ENCODE peak calls at places on chromosomes 1 and 21, in six cellular contexts. One of them, this sample, is unnamed.

GRCh38 chr1:87806377-87807094 is 477.9 kb downstream of the LMO4 start:
- DNase-seq in IMR-90: no peak
- DNase-seq in tibial artery: no peak
- DNase-seq in esophagus squamous epithelium: no peak
- DNase-seq in transverse colon: no peak
- DNase-seq in fibroblast of lung: no peak
- DNase-seq in this sample: no peak

GRCh38 chr21:45517249-45518065 is 24.8 kb downstream of the SLC19A1 start:
- DNase-seq in IMR-90: no peak
- DNase-seq in tibial artery: peak
- DNase-seq in esophagus squamous epithelium: no peak
- DNase-seq in transverse colon: no peak
- DNase-seq in fibroblast of lung: no peak
- DNase-seq in this sample: peak

GRCh38 chr1:94596260-94596659 is 54.7 kb upstream of the F3 start:
- DNase-seq in IMR-90: no peak
- DNase-seq in tibial artery: no peak
- DNase-seq in esophagus squamous epithelium: no peak
- DNase-seq in transverse colon: no peak
- DNase-seq in fibroblast of lung: no peak
- DNase-seq in this sample: no peak

GRCh38 chr1:210441028-210441427 is 112.3 kb downstream of the HHAT start:
- DNase-seq in IMR-90: no peak
- DNase-seq in tibial artery: no peak
- DNase-seq in esophagus squamous epithelium: no peak
- DNase-seq in transverse colon: no peak
- DNase-seq in fibroblast of lung: no peak
- DNase-seq in this sample: no peak

GRCh38 chr1:243977104-243977503 is 74.0 kb upstream of the ZBTB18 start:
- DNase-seq in IMR-90: no peak
- DNase-seq in tibial artery: no peak
- DNase-seq in esophagus squamous epithelium: no peak
- DNase-seq in transverse colon: no peak
- DNase-seq in fibroblast of lung: peak
- DNase-seq in this sample: peak

GRCh38 chr1:231039161-231040018 is 664 bp downstream of the FAM89A start:
- DNase-seq in IMR-90: peak
- DNase-seq in tibial artery: no peak
- DNase-seq in esophagus squamous epithelium: no peak
- DNase-seq in transverse colon: peak
- DNase-seq in fibroblast of lung: peak
- DNase-seq in this sample: peak

GRCh38 chr1:91647061-91647460 is 146.4 kb downstream of the CDC7 start:
- DNase-seq in IMR-90: no peak
- DNase-seq in tibial artery: no peak
- DNase-seq in esophagus squamous epithelium: no peak
- DNase-seq in transverse colon: no peak
- DNase-seq in fibroblast of lung: no peak
- DNase-seq in this sample: no peak

GRCh38 chr1:191685669-191686068 is 472.6 kb upstream of the RGS18 start:
- DNase-seq in IMR-90: no peak
- DNase-seq in tibial artery: no peak
- DNase-seq in esophagus squamous epithelium: no peak
- DNase-seq in transverse colon: no peak
- DNase-seq in fibroblast of lung: no peak
- DNase-seq in this sample: no peak

GRCh38 chr1:119587328-119587727 is 60.7 kb downstream of the ZNF697 start:
- DNase-seq in IMR-90: no peak
- DNase-seq in tibial artery: no peak
- DNase-seq in esophagus squamous epithelium: no peak
- DNase-seq in transverse colon: no peak
- DNase-seq in fibroblast of lung: peak
- DNase-seq in this sample: peak

GRCh38 chr1:4058122-4058521 is 158.1 kb upstream of the C1orf174 start:
- DNase-seq in IMR-90: no peak
- DNase-seq in tibial artery: no peak
- DNase-seq in esophagus squamous epithelium: no peak
- DNase-seq in transverse colon: no peak
- DNase-seq in fibroblast of lung: no peak
- DNase-seq in this sample: no peak

GRCh38 chr1:152725261-152725660 is 17.3 kb downstream of the LCE4A start:
- DNase-seq in IMR-90: no peak
- DNase-seq in tibial artery: no peak
- DNase-seq in esophagus squamous epithelium: no peak
- DNase-seq in transverse colon: no peak
- DNase-seq in fibroblast of lung: peak
- DNase-seq in this sample: no peak

GRCh38 chr1:107593436-107594209 is 371.4 kb downstream of the VAV3 start:
- DNase-seq in IMR-90: no peak
- DNase-seq in tibial artery: no peak
- DNase-seq in esophagus squamous epithelium: no peak
- DNase-seq in transverse colon: no peak
- DNase-seq in fibroblast of lung: peak
- DNase-seq in this sample: no peak

GRCh38 chr1:150613061-150613920 is 16.1 kb downstream of the ENSA start:
- DNase-seq in IMR-90: peak
- DNase-seq in tibial artery: peak
- DNase-seq in esophagus squamous epithelium: no peak
- DNase-seq in transverse colon: peak
- DNase-seq in fibroblast of lung: peak
- DNase-seq in this sample: peak

GRCh38 chr1:196651637-196652215 is at the start of gene CFH:
- DNase-seq in IMR-90: peak
- DNase-seq in tibial artery: no peak
- DNase-seq in esophagus squamous epithelium: no peak
- DNase-seq in transverse colon: no peak
- DNase-seq in fibroblast of lung: peak
- DNase-seq in this sample: peak

GRCh38 chr1:54132485-54132884 is 20.3 kb downstream of the CDCP2 start:
- DNase-seq in IMR-90: peak
- DNase-seq in tibial artery: no peak
- DNase-seq in esophagus squamous epithelium: no peak
- DNase-seq in transverse colon: no peak
- DNase-seq in fibroblast of lung: no peak
- DNase-seq in this sample: no peak

GRCh38 chr1:20552728-20553571 is 577 bp downstream of the FAM43B start:
- DNase-seq in IMR-90: peak
- DNase-seq in tibial artery: no peak
- DNase-seq in esophagus squamous epithelium: no peak
- DNase-seq in transverse colon: no peak
- DNase-seq in fibroblast of lung: peak
- DNase-seq in this sample: peak

GRCh38 chr1:94092210-94092613 is 28.7 kb downstream of the ABCA4 start:
- DNase-seq in IMR-90: peak
- DNase-seq in tibial artery: no peak
- DNase-seq in esophagus squamous epithelium: no peak
- DNase-seq in transverse colon: no peak
- DNase-seq in fibroblast of lung: peak
- DNase-seq in this sample: peak

GRCh38 chr1:1284370-1285101 is 4.3 kb downstream of the SCNN1D start:
- DNase-seq in IMR-90: no peak
- DNase-seq in tibial artery: no peak
- DNase-seq in esophagus squamous epithelium: no peak
- DNase-seq in transverse colon: no peak
- DNase-seq in fibroblast of lung: no peak
- DNase-seq in this sample: no peak

GRCh38 chr1:209869242-209870149 is 41.7 kb downstream of the UTP25 start:
- DNase-seq in IMR-90: no peak
- DNase-seq in tibial artery: no peak
- DNase-seq in esophagus squamous epithelium: no peak
- DNase-seq in transverse colon: no peak
- DNase-seq in fibroblast of lung: peak
- DNase-seq in this sample: no peak

GRCh38 chr1:23159963-23160877 is 8.4 kb downstream of the LUZP1 start:
- DNase-seq in IMR-90: no peak
- DNase-seq in tibial artery: no peak
- DNase-seq in esophagus squamous epithelium: no peak
- DNase-seq in transverse colon: no peak
- DNase-seq in fibroblast of lung: no peak
- DNase-seq in this sample: no peak

GRCh38 chr21:33069994-33070811 is at the start of gene OLIG1:
- DNase-seq in IMR-90: peak
- DNase-seq in tibial artery: no peak
- DNase-seq in esophagus squamous epithelium: no peak
- DNase-seq in transverse colon: no peak
- DNase-seq in fibroblast of lung: no peak
- DNase-seq in this sample: peak

GRCh38 chr21:34510148-34511142 is 1.6 kb downstream of the KCNE1 start:
- DNase-seq in IMR-90: peak
- DNase-seq in tibial artery: peak
- DNase-seq in esophagus squamous epithelium: no peak
- DNase-seq in transverse colon: peak
- DNase-seq in fibroblast of lung: peak
- DNase-seq in this sample: peak

GRCh38 chr1:164836614-164837018 is 277.6 kb downstream of the PBX1 start:
- DNase-seq in IMR-90: no peak
- DNase-seq in tibial artery: no peak
- DNase-seq in esophagus squamous epithelium: no peak
- DNase-seq in transverse colon: no peak
- DNase-seq in fibroblast of lung: no peak
- DNase-seq in this sample: no peak

GRCh38 chr21:43196789-43197188 is 28.0 kb downstream of the CRYAA start:
- DNase-seq in IMR-90: no peak
- DNase-seq in tibial artery: peak
- DNase-seq in esophagus squamous epithelium: no peak
- DNase-seq in transverse colon: peak
- DNase-seq in fibroblast of lung: no peak
- DNase-seq in this sample: peak

GRCh38 chr1:204376919-204377799 is 17.4 kb upstream of the PLEKHA6 start:
- DNase-seq in IMR-90: no peak
- DNase-seq in tibial artery: no peak
- DNase-seq in esophagus squamous epithelium: no peak
- DNase-seq in transverse colon: peak
- DNase-seq in fibroblast of lung: no peak
- DNase-seq in this sample: no peak

GRCh38 chr1:240611619-240612490 is at the start of gene GREM2:
- DNase-seq in IMR-90: peak
- DNase-seq in tibial artery: no peak
- DNase-seq in esophagus squamous epithelium: no peak
- DNase-seq in transverse colon: peak
- DNase-seq in fibroblast of lung: peak
- DNase-seq in this sample: peak

GRCh38 chr1:45325816-45326506 is 734 bp upstream of the HPDL start:
- DNase-seq in IMR-90: no peak
- DNase-seq in tibial artery: peak
- DNase-seq in esophagus squamous epithelium: no peak
- DNase-seq in transverse colon: no peak
- DNase-seq in fibroblast of lung: peak
- DNase-seq in this sample: peak
- H3K4me3 ChIP-seq in IMR-90: no peak
- H3K4me3 ChIP-seq in tibial artery: peak
- H3K4me3 ChIP-seq in esophagus squamous epithelium: peak
- H3K4me3 ChIP-seq in transverse colon: peak
- H3K4me3 ChIP-seq in fibroblast of lung: no peak
- H3K4me3 ChIP-seq in this sample: no peak

DNA sequence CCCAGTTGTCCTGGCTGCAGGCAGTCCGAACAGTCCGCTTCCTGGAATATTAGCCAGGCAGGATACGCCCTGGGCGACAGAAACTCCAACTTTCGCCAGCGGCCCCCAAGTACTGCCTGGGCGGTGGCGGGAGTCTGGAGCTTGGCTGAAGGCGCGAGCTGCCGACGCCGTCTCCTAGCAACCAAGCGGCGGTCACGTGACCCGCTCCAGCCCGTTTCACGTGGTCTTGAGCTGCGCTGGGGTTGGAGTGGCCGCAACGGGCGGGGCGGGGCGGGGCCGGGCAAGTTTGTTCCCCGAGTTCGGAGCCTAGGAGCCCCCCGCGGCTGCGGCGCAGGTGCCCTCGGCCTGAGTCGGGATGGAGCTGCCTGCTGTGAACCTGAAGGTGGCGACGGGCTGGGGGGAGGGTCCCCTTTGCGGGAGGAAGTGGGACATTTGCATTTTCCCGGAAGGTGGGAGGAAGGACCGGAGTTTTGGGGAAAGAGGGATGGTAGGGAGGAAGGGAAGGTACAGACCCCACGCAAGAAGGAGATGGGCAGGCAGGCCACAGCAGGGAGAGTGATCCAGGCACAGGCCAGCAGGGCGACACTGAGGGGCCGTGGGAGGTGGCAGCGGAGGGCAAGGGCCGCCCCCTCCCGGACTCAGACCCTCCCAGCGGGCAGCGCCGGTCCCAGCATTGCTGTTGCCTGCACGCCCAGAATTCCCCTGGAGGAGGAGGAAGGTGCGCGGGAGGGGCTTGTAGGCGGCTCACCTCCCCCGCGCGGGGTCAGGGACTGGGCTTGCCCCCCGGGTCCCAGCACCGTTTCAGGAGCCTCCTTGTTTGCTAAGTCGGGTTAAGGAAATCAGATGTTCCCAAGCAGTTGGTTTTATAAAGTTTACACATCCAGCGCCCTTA is at the start of gene AGTRAP:
- DNase-seq in IMR-90: peak
- DNase-seq in tibial artery: peak
- DNase-seq in esophagus squamous epithelium: peak
- DNase-seq in transverse colon: peak
- DNase-seq in fibroblast of lung: peak
- DNase-seq in this sample: peak
- TF ChIP-seq CTCF in IMR-90: no peak
- TF ChIP-seq CTCF in tibial artery: no peak
- TF ChIP-seq CTCF in esophagus squamous epithelium: no peak
- TF ChIP-seq CTCF in transverse colon: peak
- TF ChIP-seq CTCF in fibroblast of lung: no peak
- TF ChIP-seq CTCF in this sample: no peak

GRCh38 chr1:183214021-183214970 is 28.2 kb downstream of the LAMC2 start:
- DNase-seq in IMR-90: no peak
- DNase-seq in tibial artery: no peak
- DNase-seq in esophagus squamous epithelium: no peak
- DNase-seq in transverse colon: no peak
- DNase-seq in fibroblast of lung: no peak
- DNase-seq in this sample: no peak
- H3K4me3 ChIP-seq in IMR-90: no peak
- H3K4me3 ChIP-seq in tibial artery: no peak
- H3K4me3 ChIP-seq in esophagus squamous epithelium: no peak
- H3K4me3 ChIP-seq in transverse colon: no peak
- H3K4me3 ChIP-seq in fibroblast of lung: no peak
- H3K4me3 ChIP-seq in this sample: no peak

DNA sequence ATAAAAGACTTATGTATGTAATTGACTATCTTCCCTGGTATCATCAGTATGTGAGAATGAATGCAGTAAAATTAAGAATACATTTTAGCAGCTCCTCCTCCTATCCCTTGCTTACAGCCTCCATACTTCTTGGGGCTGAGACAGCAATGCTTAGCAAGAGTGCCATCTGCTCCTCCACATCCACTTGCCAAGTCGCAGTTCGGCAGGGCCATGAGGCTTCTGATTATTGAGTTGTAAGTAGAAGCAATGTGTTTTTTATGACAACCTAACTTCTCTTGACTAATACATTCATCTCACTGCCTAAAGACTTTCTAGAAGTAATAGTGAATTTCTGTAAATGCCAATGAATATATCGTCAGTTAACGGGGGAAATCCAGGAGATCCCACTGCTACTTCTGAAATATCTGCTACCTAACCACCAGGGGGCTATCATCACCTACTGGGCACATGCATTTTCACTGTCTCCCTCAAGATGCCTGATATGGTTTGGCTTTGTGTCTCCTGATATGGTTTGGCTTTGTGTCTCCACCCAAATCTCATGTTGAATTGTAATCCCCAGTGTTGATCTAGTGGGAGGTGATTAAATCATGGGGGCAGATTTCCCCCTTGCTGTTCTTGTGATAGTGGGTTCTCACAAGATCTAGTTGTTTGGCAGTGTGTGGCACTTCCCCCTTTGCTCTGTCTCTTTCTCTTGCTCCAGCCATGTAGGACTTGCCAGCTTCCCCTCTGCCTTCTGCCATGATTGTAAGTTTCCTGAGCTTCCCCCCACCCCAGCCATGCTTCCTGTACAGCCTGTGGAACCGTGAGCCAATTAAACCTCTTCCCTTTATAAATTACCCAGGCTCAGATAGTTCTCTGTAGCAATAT is 59.6 kb downstream of the EXTL2 start:
- DNase-seq in IMR-90: peak
- DNase-seq in tibial artery: no peak
- DNase-seq in esophagus squamous epithelium: no peak
- DNase-seq in transverse colon: no peak
- DNase-seq in fibroblast of lung: peak
- DNase-seq in this sample: peak
- TF ChIP-seq CTCF in IMR-90: peak
- TF ChIP-seq CTCF in tibial artery: no peak
- TF ChIP-seq CTCF in esophagus squamous epithelium: no peak
- TF ChIP-seq CTCF in transverse colon: no peak
- TF ChIP-seq CTCF in fibroblast of lung: peak
- TF ChIP-seq CTCF in this sample: peak